ENCODE peak calls at places on chromosomes 12 and 14, in ten cellular contexts. One of them, this sample, is unnamed.
A peak's percentile ranks its signal among the peaks of the same experiment; 100 is the strongest.

GRCh38 chr14:35215110-35215872 is 76.9 kb upstream of the PSMA6 start:
- DNase-seq in right lobe of liver: no peak
- DNase-seq in IMR-90: peak; percentile 80
- DNase-seq in Peyer's patch: no peak
- DNase-seq in astrocyte of the spinal cord: peak; percentile 80
- DNase-seq in tibial artery: no peak
- DNase-seq in ascending aorta: no peak
- DNase-seq in spleen: no peak
- DNase-seq in cardiac fibroblast: peak; percentile 84
- DNase-seq in astrocyte: peak; percentile 60
- DNase-seq in this sample: peak; percentile 89

GRCh38 chr14:99360774-99361595 is 89.0 kb upstream of the BCL11B start:
- DNase-seq in right lobe of liver: no peak
- DNase-seq in IMR-90: no peak
- DNase-seq in Peyer's patch: no peak
- DNase-seq in astrocyte of the spinal cord: no peak
- DNase-seq in tibial artery: no peak
- DNase-seq in ascending aorta: no peak
- DNase-seq in spleen: no peak
- DNase-seq in cardiac fibroblast: no peak
- DNase-seq in astrocyte: no peak
- DNase-seq in this sample: no peak

GRCh38 chr12:78002878-78003277 is 172.2 kb downstream of the NAV3 start:
- DNase-seq in right lobe of liver: no peak
- DNase-seq in IMR-90: peak; percentile 15
- DNase-seq in Peyer's patch: no peak
- DNase-seq in astrocyte of the spinal cord: no peak
- DNase-seq in tibial artery: no peak
- DNase-seq in ascending aorta: no peak
- DNase-seq in spleen: no peak
- DNase-seq in cardiac fibroblast: peak; percentile 52
- DNase-seq in astrocyte: no peak
- DNase-seq in this sample: peak; percentile 74

GRCh38 chr14:103448097-103448496 is 62.9 kb downstream of the MARK3 start:
- DNase-seq in right lobe of liver: no peak
- DNase-seq in IMR-90: peak; percentile 25
- DNase-seq in Peyer's patch: no peak
- DNase-seq in astrocyte of the spinal cord: no peak
- DNase-seq in tibial artery: no peak
- DNase-seq in ascending aorta: no peak
- DNase-seq in spleen: no peak
- DNase-seq in cardiac fibroblast: peak; percentile 18
- DNase-seq in astrocyte: no peak
- DNase-seq in this sample: peak; percentile 23

GRCh38 chr12:130829391-130830245 is 9.4 kb downstream of the STX2 start:
- DNase-seq in right lobe of liver: no peak
- DNase-seq in IMR-90: no peak
- DNase-seq in Peyer's patch: no peak
- DNase-seq in astrocyte of the spinal cord: no peak
- DNase-seq in tibial artery: no peak
- DNase-seq in ascending aorta: peak; percentile 60
- DNase-seq in spleen: no peak
- DNase-seq in cardiac fibroblast: no peak
- DNase-seq in astrocyte: no peak
- DNase-seq in this sample: no peak

GRCh38 chr12:10557329-10557728 is 51.6 kb downstream of the EIF2S3B start:
- DNase-seq in right lobe of liver: no peak
- DNase-seq in IMR-90: no peak
- DNase-seq in Peyer's patch: no peak
- DNase-seq in astrocyte of the spinal cord: no peak
- DNase-seq in tibial artery: no peak
- DNase-seq in ascending aorta: no peak
- DNase-seq in spleen: no peak
- DNase-seq in cardiac fibroblast: no peak
- DNase-seq in astrocyte: no peak
- DNase-seq in this sample: no peak

GRCh38 chr12:24226745-24227350 is 277.4 kb upstream of the SOX5 start:
- DNase-seq in right lobe of liver: no peak
- DNase-seq in IMR-90: peak; percentile 91
- DNase-seq in Peyer's patch: no peak
- DNase-seq in astrocyte of the spinal cord: peak; percentile 96
- DNase-seq in tibial artery: peak; percentile 76
- DNase-seq in ascending aorta: peak; percentile 81
- DNase-seq in spleen: no peak
- DNase-seq in cardiac fibroblast: peak; percentile 95
- DNase-seq in astrocyte: peak; percentile 97
- DNase-seq in this sample: peak; percentile 98

GRCh38 chr12:47949441-47950341 is 13.7 kb upstream of the TMEM106C start:
- DNase-seq in right lobe of liver: peak; percentile 88
- DNase-seq in IMR-90: peak; percentile 72
- DNase-seq in Peyer's patch: peak; percentile 89
- DNase-seq in astrocyte of the spinal cord: peak; percentile 82
- DNase-seq in tibial artery: peak; percentile 85
- DNase-seq in ascending aorta: peak; percentile 83
- DNase-seq in spleen: peak; percentile 88
- DNase-seq in cardiac fibroblast: peak; percentile 84
- DNase-seq in astrocyte: peak; percentile 56
- DNase-seq in this sample: peak; percentile 83

GRCh38 chr12:120356567-120357030 is 12.4 kb downstream of the MSI1 start:
- DNase-seq in right lobe of liver: peak; percentile 78
- DNase-seq in IMR-90: peak; percentile 81
- DNase-seq in Peyer's patch: peak; percentile 84
- DNase-seq in astrocyte of the spinal cord: peak; percentile 87
- DNase-seq in tibial artery: peak; percentile 76
- DNase-seq in ascending aorta: peak; percentile 78
- DNase-seq in spleen: peak; percentile 87
- DNase-seq in cardiac fibroblast: peak; percentile 87
- DNase-seq in astrocyte: peak; percentile 94
- DNase-seq in this sample: peak; percentile 86

GRCh38 chr14:33714527-33715222 is 236.2 kb downstream of the EGLN3 start:
- DNase-seq in right lobe of liver: no peak
- DNase-seq in IMR-90: no peak
- DNase-seq in Peyer's patch: no peak
- DNase-seq in astrocyte of the spinal cord: peak; percentile 35
- DNase-seq in tibial artery: no peak
- DNase-seq in ascending aorta: no peak
- DNase-seq in spleen: no peak
- DNase-seq in cardiac fibroblast: peak; percentile 39
- DNase-seq in astrocyte: peak; percentile 57
- DNase-seq in this sample: no peak

GRCh38 chr12:100293017-100293416 is 26.0 kb downstream of the SCYL2 start:
- DNase-seq in right lobe of liver: no peak
- DNase-seq in IMR-90: no peak
- DNase-seq in Peyer's patch: no peak
- DNase-seq in astrocyte of the spinal cord: no peak
- DNase-seq in tibial artery: no peak
- DNase-seq in ascending aorta: no peak
- DNase-seq in spleen: no peak
- DNase-seq in cardiac fibroblast: no peak
- DNase-seq in astrocyte: no peak
- DNase-seq in this sample: no peak

GRCh38 chr12:47739959-47740358 is 14.7 kb upstream of the ENDOU start:
- DNase-seq in right lobe of liver: no peak
- DNase-seq in IMR-90: no peak
- DNase-seq in Peyer's patch: peak; percentile 78
- DNase-seq in astrocyte of the spinal cord: no peak
- DNase-seq in tibial artery: no peak
- DNase-seq in ascending aorta: no peak
- DNase-seq in spleen: peak; percentile 88
- DNase-seq in cardiac fibroblast: no peak
- DNase-seq in astrocyte: no peak
- DNase-seq in this sample: no peak

GRCh38 chr12:132675753-132676152 is 11.4 kb downstream of the POLE start:
- DNase-seq in right lobe of liver: no peak
- DNase-seq in IMR-90: no peak
- DNase-seq in Peyer's patch: peak; percentile 66
- DNase-seq in astrocyte of the spinal cord: no peak
- DNase-seq in tibial artery: no peak
- DNase-seq in ascending aorta: no peak
- DNase-seq in spleen: no peak
- DNase-seq in cardiac fibroblast: no peak
- DNase-seq in astrocyte: no peak
- DNase-seq in this sample: no peak
- H3K4me3 ChIP-seq in right lobe of liver: no peak overlapping the region
- H3K4me3 ChIP-seq in IMR-90: no peak overlapping the region
- H3K4me3 ChIP-seq in Peyer's patch: no peak overlapping the region
- H3K4me3 ChIP-seq in astrocyte of the spinal cord: no peak overlapping the region
- H3K4me3 ChIP-seq in tibial artery: no peak overlapping the region
- H3K4me3 ChIP-seq in ascending aorta: no peak overlapping the region
- H3K4me3 ChIP-seq in spleen: no peak overlapping the region
- H3K4me3 ChIP-seq in cardiac fibroblast: no peak overlapping the region
- H3K4me3 ChIP-seq in astrocyte: no peak overlapping the region
- H3K4me3 ChIP-seq in this sample: no peak overlapping the region

GRCh38 chr12:117151195-117152031 is 38.9 kb downstream of the FBXO21 start:
- DNase-seq in right lobe of liver: no peak
- DNase-seq in IMR-90: peak; percentile 41
- DNase-seq in Peyer's patch: no peak
- DNase-seq in astrocyte of the spinal cord: peak; percentile 45
- DNase-seq in tibial artery: peak; percentile 79
- DNase-seq in ascending aorta: peak; percentile 78
- DNase-seq in spleen: no peak
- DNase-seq in cardiac fibroblast: peak; percentile 72
- DNase-seq in astrocyte: no peak
- DNase-seq in this sample: peak; percentile 74
- TF ChIP-seq CTCF in right lobe of liver: peak; percentile 38
- TF ChIP-seq CTCF in IMR-90: peak; percentile 48
- TF ChIP-seq CTCF in Peyer's patch: peak; percentile 17
- TF ChIP-seq CTCF in astrocyte of the spinal cord: peak; percentile 58
- TF ChIP-seq CTCF in tibial artery: peak; percentile 49
- TF ChIP-seq CTCF in ascending aorta: peak; percentile 44
- TF ChIP-seq CTCF in spleen: peak; percentile 15
- TF ChIP-seq CTCF in cardiac fibroblast: peak; percentile 73
- TF ChIP-seq CTCF in astrocyte: peak; percentile 54
- TF ChIP-seq CTCF in this sample: peak; percentile 72

GRCh38 chr12:108616359-108616758 is 17.3 kb downstream of the SELPLG start:
- DNase-seq in right lobe of liver: no peak
- DNase-seq in IMR-90: no peak
- DNase-seq in Peyer's patch: no peak
- DNase-seq in astrocyte of the spinal cord: no peak
- DNase-seq in tibial artery: no peak
- DNase-seq in ascending aorta: no peak
- DNase-seq in spleen: no peak
- DNase-seq in cardiac fibroblast: no peak
- DNase-seq in astrocyte: no peak
- DNase-seq in this sample: no peak
- H3K4me3 ChIP-seq in right lobe of liver: no peak overlapping the region
- H3K4me3 ChIP-seq in IMR-90: no peak overlapping the region
- H3K4me3 ChIP-seq in Peyer's patch: no peak overlapping the region
- H3K4me3 ChIP-seq in astrocyte of the spinal cord: no peak overlapping the region
- H3K4me3 ChIP-seq in tibial artery: no peak overlapping the region
- H3K4me3 ChIP-seq in ascending aorta: no peak overlapping the region
- H3K4me3 ChIP-seq in spleen: no peak overlapping the region
- H3K4me3 ChIP-seq in cardiac fibroblast: no peak overlapping the region
- H3K4me3 ChIP-seq in astrocyte: no peak overlapping the region
- H3K4me3 ChIP-seq in this sample: no peak overlapping the region

GRCh38 chr12:109714141-109714912 is 702 bp downstream of the FAM222A start:
- DNase-seq in right lobe of liver: peak; percentile 75
- DNase-seq in IMR-90: peak; percentile 20
- DNase-seq in Peyer's patch: peak; percentile 82
- DNase-seq in astrocyte of the spinal cord: peak; percentile 31
- DNase-seq in tibial artery: no peak
- DNase-seq in ascending aorta: peak; percentile 72
- DNase-seq in spleen: peak; percentile 93
- DNase-seq in cardiac fibroblast: peak; percentile 42
- DNase-seq in astrocyte: peak; percentile 12
- DNase-seq in this sample: peak; percentile 56
- TF ChIP-seq CTCF in right lobe of liver: peak; percentile 34
- TF ChIP-seq CTCF in IMR-90: peak; percentile 25
- TF ChIP-seq CTCF in Peyer's patch: peak; percentile 37
- TF ChIP-seq CTCF in astrocyte of the spinal cord: peak; percentile 1
- TF ChIP-seq CTCF in tibial artery: no peak
- TF ChIP-seq CTCF in ascending aorta: no peak
- TF ChIP-seq CTCF in spleen: no peak
- TF ChIP-seq CTCF in cardiac fibroblast: no peak
- TF ChIP-seq CTCF in astrocyte: no peak
- TF ChIP-seq CTCF in this sample: peak; percentile 24

GRCh38 chr14:63205281-63205575 is 985 bp downstream of the RHOJ start:
- DNase-seq in right lobe of liver: no peak
- DNase-seq in IMR-90: no peak
- DNase-seq in Peyer's patch: no peak
- DNase-seq in astrocyte of the spinal cord: no peak
- DNase-seq in tibial artery: no peak
- DNase-seq in ascending aorta: no peak
- DNase-seq in spleen: no peak
- DNase-seq in cardiac fibroblast: no peak
- DNase-seq in astrocyte: no peak
- DNase-seq in this sample: peak; percentile 20
- H3K4me3 ChIP-seq in right lobe of liver: peak overlapping the region; percentile 35
- H3K4me3 ChIP-seq in IMR-90: peak overlapping the region; percentile 52
- H3K4me3 ChIP-seq in Peyer's patch: peak overlapping the region; percentile 47
- H3K4me3 ChIP-seq in astrocyte of the spinal cord: peak overlapping the region; percentile 60
- H3K4me3 ChIP-seq in tibial artery: peak overlapping the region; percentile 47
- H3K4me3 ChIP-seq in ascending aorta: peak overlapping the region; percentile 69
- H3K4me3 ChIP-seq in spleen: peak overlapping the region; percentile 37
- H3K4me3 ChIP-seq in cardiac fibroblast: peak overlapping the region; percentile 65
- H3K4me3 ChIP-seq in astrocyte: peak overlapping the region; percentile 93
- H3K4me3 ChIP-seq in this sample: peak overlapping the region; percentile 60

DNA sequence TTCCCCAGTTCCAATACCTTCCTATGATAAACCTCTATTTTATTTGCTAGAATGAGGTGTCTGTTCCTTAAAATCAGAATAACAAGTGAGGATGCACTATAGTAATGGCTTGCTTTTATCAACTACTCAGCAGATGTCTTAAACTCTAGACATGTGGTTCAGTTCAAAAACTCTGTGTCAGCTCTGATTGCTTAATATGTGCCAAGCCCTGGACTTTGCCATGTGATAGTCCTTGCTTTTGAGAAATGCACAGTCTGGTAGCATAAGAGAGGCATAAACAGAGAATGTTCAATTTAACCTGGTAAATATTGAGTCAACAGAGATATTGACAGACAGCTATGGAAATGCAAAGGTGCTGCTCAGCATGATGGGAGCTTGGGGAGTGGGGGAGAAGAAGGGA is 254.8 kb downstream of the PDZRN4 start:
- DNase-seq in right lobe of liver: no peak
- DNase-seq in IMR-90: no peak
- DNase-seq in Peyer's patch: no peak
- DNase-seq in astrocyte of the spinal cord: no peak
- DNase-seq in tibial artery: no peak
- DNase-seq in ascending aorta: no peak
- DNase-seq in spleen: no peak
- DNase-seq in cardiac fibroblast: no peak
- DNase-seq in astrocyte: no peak
- DNase-seq in this sample: peak; percentile 5
- TF ChIP-seq CTCF in right lobe of liver: no peak
- TF ChIP-seq CTCF in IMR-90: no peak
- TF ChIP-seq CTCF in Peyer's patch: no peak
- TF ChIP-seq CTCF in astrocyte of the spinal cord: no peak
- TF ChIP-seq CTCF in tibial artery: no peak
- TF ChIP-seq CTCF in ascending aorta: no peak
- TF ChIP-seq CTCF in spleen: no peak
- TF ChIP-seq CTCF in cardiac fibroblast: no peak
- TF ChIP-seq CTCF in astrocyte: no peak
- TF ChIP-seq CTCF in this sample: no peak

GRCh38 chr14:29925736-29926135 is 1.9 kb downstream of the PRKD1 start:
- DNase-seq in right lobe of liver: no peak
- DNase-seq in IMR-90: peak; percentile 49
- DNase-seq in Peyer's patch: no peak
- DNase-seq in astrocyte of the spinal cord: no peak
- DNase-seq in tibial artery: no peak
- DNase-seq in ascending aorta: no peak
- DNase-seq in spleen: no peak
- DNase-seq in cardiac fibroblast: peak; percentile 46
- DNase-seq in astrocyte: peak; percentile 51
- DNase-seq in this sample: no peak
- H3K4me3 ChIP-seq in right lobe of liver: no peak overlapping the region
- H3K4me3 ChIP-seq in IMR-90: peak overlapping the region; percentile 75
- H3K4me3 ChIP-seq in Peyer's patch: no peak overlapping the region
- H3K4me3 ChIP-seq in astrocyte of the spinal cord: peak overlapping the region; percentile 87
- H3K4me3 ChIP-seq in tibial artery: peak overlapping the region; percentile 64
- H3K4me3 ChIP-seq in ascending aorta: peak overlapping the region; percentile 79
- H3K4me3 ChIP-seq in spleen: peak overlapping the region; percentile 52
- H3K4me3 ChIP-seq in cardiac fibroblast: peak overlapping the region; percentile 97
- H3K4me3 ChIP-seq in astrocyte: peak overlapping the region; percentile 92
- H3K4me3 ChIP-seq in this sample: peak overlapping the region; percentile 77